ENCODE peak calls at places on chromosomes 12 and 14, in nine cellular contexts. Y is bronchial epithelial cell; T is NCI-H2081; E is amygdala; R is amniotic epithelial cell; A is tibial artery; D is myocyte; I is pulmonary artery endothelial cell; S is activated naive CD4-positive, alpha-beta T cell treated with anti-CD3 and anti-CD28 coated beads, Interleukin-2, amount 10 ng/mL, durations not matched to agents 7 days and 5 days. F is an unnamed sample.

GRCh38 chr14:55731881-55732498 is 152.0 kb downstream of the KTN1 start:
- DNase-seq in Y (no peak), T (peak), E (no peak), R (no peak), A (peak), D (no peak), I (no peak), S (peak), F (no peak)

GRCh38 chr14:58605465-58605864 is 32.3 kb upstream of the DACT1 start:
- DNase-seq in Y (no peak), T (peak), E (no peak), R (no peak), A (no peak), D (no peak), I (no peak), S (no peak), F (no peak)

GRCh38 chr14:75303415-75303814 is 24.8 kb downstream of the FOS start:
- DNase-seq in Y (peak), T (peak), E (peak), R (peak), A (peak), D (peak), I (no peak), S (peak), F (peak)

GRCh38 chr12:64580681-64581080 is 29.6 kb upstream of the RASSF3 start:
- DNase-seq in Y (no peak), T (no peak), E (no peak), R (no peak), A (no peak), D (no peak), I (no peak), S (no peak), F (no peak)

GRCh38 chr12:124861492-124861891 is 2.2 kb downstream of the SCARB1 start:
- DNase-seq in Y (peak), T (no peak), E (peak), R (no peak), A (peak), D (no peak), I (peak), S (no peak), F (no peak)

GRCh38 chr12:50313256-50313931 is 30.1 kb upstream of the LIMA1 start:
- DNase-seq in Y (peak), T (no peak), E (no peak), R (no peak), A (no peak), D (no peak), I (no peak), S (no peak), F (no peak)

GRCh38 chr14:92540472-92541048 is 27.0 kb downstream of the RIN3 start:
- DNase-seq in Y (peak), T (no peak), E (peak), R (peak), A (peak), D (peak), I (peak), S (no peak), F (peak)

GRCh38 chr14:73491256-73491976 is 683 bp downstream of the RIOX1 start:
- DNase-seq in Y (peak), T (peak), E (peak), R (peak), A (peak), D (peak), I (peak), S (peak), F (peak)

GRCh38 chr12:113899844-113900471 is 66.2 kb downstream of the RBM19 start:
- DNase-seq in Y (peak), T (peak), E (no peak), R (no peak), A (no peak), D (no peak), I (no peak), S (no peak), F (no peak)

GRCh38 chr12:65615091-65615490 is 209.2 kb upstream of the HMGA2 start:
- DNase-seq in Y (no peak), T (no peak), E (no peak), R (peak), A (no peak), D (peak), I (no peak), S (no peak), F (no peak)

GRCh38 chr12:81257952-81258551 is 180.2 kb downstream of the ACSS3 start:
- DNase-seq in Y (peak), T (peak), E (no peak), R (peak), A (no peak), D (peak), I (no peak), S (no peak), F (no peak)

GRCh38 chr12:39627914-39628313 is 8.3 kb upstream of the ABCD2 start:
- DNase-seq in Y (no peak), T (no peak), E (no peak), R (no peak), A (no peak), D (no peak), I (no peak), S (peak), F (no peak)

GRCh38 chr14:52380294-52380693 is 66.2 kb downstream of the PTGER2 start:
- DNase-seq in Y (peak), T (no peak), E (no peak), R (peak), A (no peak), D (no peak), I (no peak), S (no peak), F (no peak)

GRCh38 chr12:23694307-23694706 is 255.2 kb downstream of the SOX5 start:
- DNase-seq in Y (no peak), T (no peak), E (no peak), R (no peak), A (no peak), D (no peak), I (no peak), S (no peak), F (no peak)

GRCh38 chr12:107344035-107344808 is 250.9 kb upstream of the CRY1 start:
- DNase-seq in Y (peak), T (no peak), E (no peak), R (peak), A (no peak), D (no peak), I (no peak), S (no peak), F (no peak)

GRCh38 chr14:83473846-83474245 is 1940.2 kb upstream of the SEL1L start:
- DNase-seq in Y (no peak), T (no peak), E (no peak), R (peak), A (no peak), D (no peak), I (no peak), S (no peak), F (no peak)

GRCh38 chr14:88233915-88234314 is 89.2 kb downstream of the KCNK10 start:
- DNase-seq in Y (peak), T (no peak), E (no peak), R (no peak), A (no peak), D (no peak), I (no peak), S (no peak), F (no peak)

GRCh38 chr12:6372403-6373003 is 2.9 kb downstream of the SCNN1A start:
- DNase-seq in Y (peak), T (peak), E (no peak), R (peak), A (peak), D (peak), I (no peak), S (no peak), F (no peak)

GRCh38 chr14:56482306-56482705 is 97.3 kb upstream of the TMEM260 start:
- DNase-seq in Y (peak), T (peak), E (no peak), R (peak), A (no peak), D (peak), I (no peak), S (no peak), F (no peak)

GRCh38 chr14:90602088-90602687 is 205.4 kb downstream of the CALM1 start:
- DNase-seq in Y (no peak), T (no peak), E (no peak), R (no peak), A (no peak), D (no peak), I (no peak), S (no peak), F (no peak)

GRCh38 chr14:20417250-20418186 is 4.2 kb upstream of the TEP1 start:
- DNase-seq in Y (peak), T (peak), E (no peak), R (no peak), A (no peak), D (no peak), I (no peak), S (no peak), F (no peak)

GRCh38 chr12:68623984-68624383 is 13.3 kb downstream of the RAP1B start:
- DNase-seq in Y (no peak), T (no peak), E (no peak), R (peak), A (no peak), D (no peak), I (no peak), S (no peak), F (no peak)

GRCh38 chr12:94900496-94900895 is 103.0 kb downstream of the NDUFA12 start:
- DNase-seq in Y (no peak), T (no peak), E (no peak), R (no peak), A (no peak), D (no peak), I (no peak), S (no peak), F (no peak)

GRCh38 chr14:103257211-103257962 is 76.7 kb upstream of the EIF5 start:
- DNase-seq in Y (peak), T (peak), E (no peak), R (peak), A (no peak), D (no peak), I (no peak), S (no peak), F (no peak)

GRCh38 chr12:75715323-75715644 is 203.9 kb upstream of the KRR1 start:
- DNase-seq in Y (peak), T (no peak), E (no peak), R (no peak), A (no peak), D (no peak), I (no peak), S (no peak), F (no peak)

GRCh38 chr12:91335724-91336123 is 153.1 kb upstream of the DCN start:
- DNase-seq in Y (no peak), T (no peak), E (no peak), R (peak), A (no peak), D (peak), I (no peak), S (no peak), F (no peak)

GRCh38 chr12:126518596-126519200 is 1453.5 kb downstream of the AACS start:
- DNase-seq in Y (no peak), T (no peak), E (no peak), R (peak), A (no peak), D (peak), I (no peak), S (no peak), F (no peak)

GRCh38 chr12:27305673-27306504 is 26.7 kb upstream of the BMAL2 start:
- DNase-seq in Y (peak), T (peak), E (no peak), R (peak), A (no peak), D (peak), I (no peak), S (no peak), F (no peak)

GRCh38 chr14:68756734-68757133 is 36.1 kb downstream of the ZFP36L1 start:
- DNase-seq in Y (no peak), T (no peak), E (no peak), R (no peak), A (no peak), D (peak), I (no peak), S (no peak), F (no peak)

GRCh38 chr12:25272937-25273526 is 22.3 kb upstream of the KRAS start:
- DNase-seq in Y (no peak), T (no peak), E (no peak), R (no peak), A (no peak), D (no peak), I (no peak), S (no peak), F (no peak)

GRCh38 chr14:101729382-101729781 is 32.1 kb upstream of the PPP2R5C start:
- DNase-seq in Y (no peak), T (no peak), E (no peak), R (no peak), A (no peak), D (no peak), I (no peak), S (no peak), F (no peak)

GRCh38 chr12:105960319-105961076 is 178.3 kb downstream of the NUAK1 start:
- DNase-seq in Y (peak), T (no peak), E (no peak), R (peak), A (no peak), D (peak), I (no peak), S (no peak), F (no peak)

GRCh38 chr12:125193798-125194562 is 128.7 kb downstream of the AACS start:
- DNase-seq in Y (peak), T (no peak), E (no peak), R (no peak), A (no peak), D (peak), I (no peak), S (no peak), F (no peak)

GRCh38 chr12:74499192-74499591 is 38.4 kb upstream of the ATXN7L3B start:
- DNase-seq in Y (no peak), T (no peak), E (no peak), R (no peak), A (no peak), D (no peak), I (no peak), S (no peak), F (no peak)

GRCh38 chr12:49200882-49201594 is 12.2 kb upstream of the TUBA1A start:
- DNase-seq in Y (peak), T (peak), E (no peak), R (peak), A (no peak), D (peak), I (peak), S (no peak), F (no peak)

GRCh38 chr14:91078095-91078737 is 17.8 kb upstream of the RPS6KA5 start:
- DNase-seq in Y (no peak), T (no peak), E (no peak), R (no peak), A (no peak), D (no peak), I (no peak), S (peak), F (no peak)

GRCh38 chr12:121467638-121468403 is 67.9 kb downstream of the RNF34 start:
- DNase-seq in Y (no peak), T (no peak), E (no peak), R (peak), A (no peak), D (peak), I (no peak), S (no peak), F (peak)

GRCh38 chr14:55373784-55374725 is 37.6 kb downstream of the ATG14 start:
- DNase-seq in Y (peak), T (no peak), E (no peak), R (no peak), A (no peak), D (peak), I (no peak), S (no peak), F (no peak)

GRCh38 chr12:107079172-107080011 is 14.0 kb downstream of the CRY1 start:
- DNase-seq in Y (peak), T (peak), E (no peak), R (peak), A (no peak), D (peak), I (no peak), S (no peak), F (no peak)

GRCh38 chr12:117685115-117685926 is 283.5 kb downstream of the KSR2 start:
- DNase-seq in Y (no peak), T (peak), E (no peak), R (no peak), A (peak), D (peak), I (peak), S (no peak), F (no peak)

F was measured in left lung.